ENCODE peak calls at places on chromosome 5, in ten cellular contexts. One of them, this sample, is unnamed.

GRCh38 chr5:118791986-118792734 is 196.2 kb downstream of the DTWD2 start:
- DNase-seq in KG1: peak
- DNase-seq in cardiac muscle cell: peak
- DNase-seq in NCI-H1436: peak
- DNase-seq in activated gamma-delta T cell treated with Interleukin-2 at 50 U/mL for 16 hours: no peak
- DNase-seq in kidney: no peak
- DNase-seq in D721Med: no peak
- DNase-seq in RCC 7860: peak
- DNase-seq in GM04504: peak
- DNase-seq in RPMI7951: peak
- DNase-seq in this sample: peak

GRCh38 chr5:55816342-55816741 is 34.8 kb upstream of the IL31RA start:
- DNase-seq in KG1: no peak
- DNase-seq in cardiac muscle cell: no peak
- DNase-seq in NCI-H1436: no peak
- DNase-seq in activated gamma-delta T cell treated with Interleukin-2 at 50 U/mL for 16 hours: no peak
- DNase-seq in kidney: no peak
- DNase-seq in D721Med: no peak
- DNase-seq in RCC 7860: no peak
- DNase-seq in GM04504: peak
- DNase-seq in RPMI7951: peak
- DNase-seq in this sample: peak

GRCh38 chr5:98769006-98769255 is 4.5 kb upstream of the RGMB start:
- DNase-seq in KG1: no peak
- DNase-seq in cardiac muscle cell: peak
- DNase-seq in NCI-H1436: no peak
- DNase-seq in activated gamma-delta T cell treated with Interleukin-2 at 50 U/mL for 16 hours: peak
- DNase-seq in kidney: no peak
- DNase-seq in D721Med: no peak
- DNase-seq in RCC 7860: no peak
- DNase-seq in GM04504: no peak
- DNase-seq in RPMI7951: no peak
- DNase-seq in this sample: peak

GRCh38 chr5:20023686-20024085 is 35.7 kb upstream of the CDH18 start:
- DNase-seq in KG1: no peak
- DNase-seq in cardiac muscle cell: no peak
- DNase-seq in NCI-H1436: no peak
- DNase-seq in activated gamma-delta T cell treated with Interleukin-2 at 50 U/mL for 16 hours: no peak
- DNase-seq in kidney: no peak
- DNase-seq in D721Med: no peak
- DNase-seq in RCC 7860: no peak
- DNase-seq in GM04504: no peak
- DNase-seq in RPMI7951: no peak
- DNase-seq in this sample: no peak

GRCh38 chr5:61687371-61687770 is 355.3 kb downstream of the ZSWIM6 start:
- DNase-seq in KG1: no peak
- DNase-seq in cardiac muscle cell: no peak
- DNase-seq in NCI-H1436: no peak
- DNase-seq in activated gamma-delta T cell treated with Interleukin-2 at 50 U/mL for 16 hours: no peak
- DNase-seq in kidney: no peak
- DNase-seq in D721Med: no peak
- DNase-seq in RCC 7860: no peak
- DNase-seq in GM04504: no peak
- DNase-seq in RPMI7951: no peak
- DNase-seq in this sample: no peak

GRCh38 chr5:97163360-97163764 is 19.7 kb downstream of the RIOK2 start:
- DNase-seq in KG1: no peak
- DNase-seq in cardiac muscle cell: no peak
- DNase-seq in NCI-H1436: no peak
- DNase-seq in activated gamma-delta T cell treated with Interleukin-2 at 50 U/mL for 16 hours: no peak
- DNase-seq in kidney: no peak
- DNase-seq in D721Med: no peak
- DNase-seq in RCC 7860: no peak
- DNase-seq in GM04504: no peak
- DNase-seq in RPMI7951: peak
- DNase-seq in this sample: peak

GRCh38 chr5:42950466-42951168 is 89.5 kb downstream of the ANXA2R start:
- DNase-seq in KG1: no peak
- DNase-seq in cardiac muscle cell: no peak
- DNase-seq in NCI-H1436: no peak
- DNase-seq in activated gamma-delta T cell treated with Interleukin-2 at 50 U/mL for 16 hours: peak
- DNase-seq in kidney: no peak
- DNase-seq in D721Med: no peak
- DNase-seq in RCC 7860: peak
- DNase-seq in GM04504: peak
- DNase-seq in RPMI7951: peak
- DNase-seq in this sample: peak

GRCh38 chr5:80246995-80247729 is 8.7 kb downstream of the SERINC5 start:
- DNase-seq in KG1: no peak
- DNase-seq in cardiac muscle cell: peak
- DNase-seq in NCI-H1436: no peak
- DNase-seq in activated gamma-delta T cell treated with Interleukin-2 at 50 U/mL for 16 hours: no peak
- DNase-seq in kidney: no peak
- DNase-seq in D721Med: no peak
- DNase-seq in RCC 7860: peak
- DNase-seq in GM04504: peak
- DNase-seq in RPMI7951: peak
- DNase-seq in this sample: no peak

GRCh38 chr5:264346-264745 is 7.1 kb upstream of the PDCD6 start:
- DNase-seq in KG1: no peak
- DNase-seq in cardiac muscle cell: no peak
- DNase-seq in NCI-H1436: no peak
- DNase-seq in activated gamma-delta T cell treated with Interleukin-2 at 50 U/mL for 16 hours: no peak
- DNase-seq in kidney: no peak
- DNase-seq in D721Med: no peak
- DNase-seq in RCC 7860: no peak
- DNase-seq in GM04504: no peak
- DNase-seq in RPMI7951: no peak
- DNase-seq in this sample: no peak

GRCh38 chr5:87300744-87301143 is 33.1 kb downstream of the RASA1 start:
- DNase-seq in KG1: no peak
- DNase-seq in cardiac muscle cell: no peak
- DNase-seq in NCI-H1436: no peak
- DNase-seq in activated gamma-delta T cell treated with Interleukin-2 at 50 U/mL for 16 hours: peak
- DNase-seq in kidney: no peak
- DNase-seq in D721Med: no peak
- DNase-seq in RCC 7860: peak
- DNase-seq in GM04504: peak
- DNase-seq in RPMI7951: peak
- DNase-seq in this sample: peak

This sample was measured in SK-MEL-5.